ENCODE peak calls at places on chromosomes 16 and 17, in four cellular contexts. Y, X, Q and V are unnamed samples.

GRCh38 chr17:10646393-10646990 is 10.6 kb downstream of the MYH3 start:
- DNase-seq in Y (peak), X (peak), Q (peak), V (no peak)

GRCh38 chr17:74427048-74427762 is 4.7 kb upstream of the GPRC5C start:
- DNase-seq in X (no peak), Y (no peak), Q (peak), V (no peak)

GRCh38 chr16:86245351-86245750 is 265.0 kb upstream of the FOXF1 start:
- DNase-seq in Q (no peak), X (no peak), Y (no peak), V (no peak)

GRCh38 chr17:13597723-13598347 is 3.9 kb downstream of the HS3ST3A1 start:
- DNase-seq in Q (no peak), X (no peak), Y (peak), V (no peak)

GRCh38 chr16:11498683-11499082 is 88.0 kb downstream of the LITAF start:
- DNase-seq in Y (no peak), Q (no peak), X (no peak), V (no peak)

GRCh38 chr17:41511130-41511529 is 5.7 kb upstream of the KRT13 start:
- DNase-seq in Y (no peak), Q (no peak), X (no peak), V (no peak)

GRCh38 chr16:3829631-3830536 is 50.6 kb downstream of the CREBBP start:
- DNase-seq in Y (no peak), Q (no peak), X (no peak), V (no peak)

GRCh38 chr17:60803059-60803458 is 125.4 kb downstream of the BCAS3 start:
- DNase-seq in X (no peak), Y (no peak), Q (no peak), V (no peak)

GRCh38 chr16:76268824-76269223 is 8.4 kb upstream of the CNTNAP4 start:
- DNase-seq in Q (no peak), Y (no peak), X (no peak), V (no peak)

GRCh38 chr16:54938351-54939346 is 8.0 kb downstream of the IRX5 start:
- DNase-seq in X (no peak), Q (no peak), Y (no peak), V (no peak)

GRCh38 chr16:74563828-74564263 is 43.1 kb downstream of the GLG1 start:
- DNase-seq in Q (no peak), Y (no peak), X (peak), V (no peak)

DNA sequence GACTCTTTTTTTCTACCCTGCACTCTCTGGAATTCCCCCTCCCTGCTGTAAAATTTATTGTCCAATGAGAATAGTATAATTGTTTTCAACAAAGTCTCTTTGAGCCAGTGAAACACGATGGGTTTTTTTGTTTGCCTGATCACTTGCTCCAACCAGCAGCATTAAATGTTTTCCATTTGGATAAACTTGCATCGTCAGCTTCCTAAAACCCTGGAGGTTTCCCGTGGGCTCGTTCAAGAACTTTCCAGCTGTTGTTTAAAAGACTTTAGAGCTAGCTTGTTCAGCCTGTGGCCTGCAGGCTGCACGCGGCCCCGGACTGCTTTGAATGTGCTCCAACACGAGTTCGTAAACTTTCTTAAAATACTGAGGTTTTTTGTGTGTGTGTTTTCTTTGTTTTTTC is 14.9 kb downstream of the NAGPA start:
- DNase-seq in Y (peak), X (no peak), Q (peak), V (no peak)
- H3K27ac ChIP-seq in Y (no peak), X (peak), Q (peak), V (no peak)

GRCh38 chr17:82582709-82583108 is 63.2 kb downstream of the FOXK2 start:
- DNase-seq in X (no peak), Q (no peak), Y (no peak), V (no peak)

GRCh38 chr17:82582208-82582607 is 62.7 kb downstream of the FOXK2 start:
- DNase-seq in Q (no peak), X (no peak), Y (no peak), V (no peak)

GRCh38 chr17:82586576-82587233 is 61.5 kb downstream of the WDR45B start:
- DNase-seq in Q (no peak), Y (no peak), X (no peak), V (no peak)

GRCh38 chr17:82587234-82588086 is 60.8 kb downstream of the WDR45B start:
- DNase-seq in Q (no peak), Y (no peak), X (no peak), V (no peak)

GRCh38 chr17:82583720-82584234 is 64.2 kb downstream of the FOXK2 start:
- DNase-seq in X (peak), Y (no peak), Q (no peak), V (no peak)
- H3K27ac ChIP-seq in X (peak), Y (no peak), Q (no peak), V (no peak)

DNA sequence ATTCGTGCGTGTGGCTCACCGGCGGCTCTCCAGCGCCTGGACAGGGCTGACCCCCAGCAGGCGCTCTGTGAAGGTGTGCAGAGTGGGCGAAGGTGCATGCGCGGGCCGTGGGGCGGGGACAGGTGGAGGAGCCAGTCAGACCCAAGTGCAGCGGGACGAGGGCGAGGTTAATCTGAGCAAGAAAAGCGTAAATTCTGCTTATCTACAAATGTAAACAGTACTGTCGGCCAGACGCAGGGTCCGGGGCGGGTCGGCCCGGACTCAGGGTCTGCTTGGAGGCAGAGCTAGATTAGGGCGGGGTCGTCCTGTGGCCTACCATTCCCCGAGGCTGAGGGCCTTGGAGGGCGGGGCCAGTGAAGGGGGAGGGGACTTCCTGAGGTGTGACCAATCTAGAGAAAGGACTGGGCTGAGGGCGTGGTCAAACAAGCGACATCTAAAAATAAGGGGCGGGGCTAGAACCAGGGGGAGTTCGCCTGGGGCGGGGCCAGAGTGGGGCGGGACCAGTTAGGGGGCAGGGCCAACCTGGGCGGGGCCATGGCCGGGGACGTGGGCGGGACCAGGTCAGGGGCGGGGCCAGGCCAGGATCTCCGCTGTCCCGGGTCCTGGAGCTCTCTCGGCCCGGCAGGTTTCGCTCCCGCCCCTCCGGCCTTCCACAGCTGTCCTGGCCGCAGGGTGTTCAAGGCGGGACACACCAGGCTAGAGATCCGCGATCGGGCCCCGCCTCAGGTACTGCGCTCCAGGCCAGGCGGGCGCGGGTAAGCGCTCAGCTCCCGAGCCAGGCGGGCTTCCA is at the start of gene SEC14L5:
- DNase-seq in Y (peak), Q (peak), X (peak), V (peak)
- H3K27ac ChIP-seq in Y (no peak), Q (peak), X (peak), V (peak)

GRCh38 chr16:16014329-16015224 is 65.2 kb downstream of the ABCC1 start:
- DNase-seq in Y (peak), X (no peak), Q (peak), V (no peak)
- H3K27ac ChIP-seq in Y (no peak), X (no peak), Q (no peak), V (no peak)

GRCh38 chr17:47895856-47896671 is at the start of gene SP2:
- DNase-seq in X (peak), Q (peak), Y (peak), V (peak)

GRCh38 chr17:47896672-47897490 is 845 bp downstream of the SP2 start:
- DNase-seq in Q (no peak), Y (no peak), X (no peak), V (no peak)

GRCh38 chr17:47895254-47895855 is 681 bp upstream of the SP2 start:
- DNase-seq in X (peak), Q (no peak), Y (peak), V (no peak)

GRCh38 chr17:47897561-47897960 is 1.5 kb downstream of the SP2 start:
- DNase-seq in Q (no peak), X (no peak), Y (no peak), V (no peak)

DNA sequence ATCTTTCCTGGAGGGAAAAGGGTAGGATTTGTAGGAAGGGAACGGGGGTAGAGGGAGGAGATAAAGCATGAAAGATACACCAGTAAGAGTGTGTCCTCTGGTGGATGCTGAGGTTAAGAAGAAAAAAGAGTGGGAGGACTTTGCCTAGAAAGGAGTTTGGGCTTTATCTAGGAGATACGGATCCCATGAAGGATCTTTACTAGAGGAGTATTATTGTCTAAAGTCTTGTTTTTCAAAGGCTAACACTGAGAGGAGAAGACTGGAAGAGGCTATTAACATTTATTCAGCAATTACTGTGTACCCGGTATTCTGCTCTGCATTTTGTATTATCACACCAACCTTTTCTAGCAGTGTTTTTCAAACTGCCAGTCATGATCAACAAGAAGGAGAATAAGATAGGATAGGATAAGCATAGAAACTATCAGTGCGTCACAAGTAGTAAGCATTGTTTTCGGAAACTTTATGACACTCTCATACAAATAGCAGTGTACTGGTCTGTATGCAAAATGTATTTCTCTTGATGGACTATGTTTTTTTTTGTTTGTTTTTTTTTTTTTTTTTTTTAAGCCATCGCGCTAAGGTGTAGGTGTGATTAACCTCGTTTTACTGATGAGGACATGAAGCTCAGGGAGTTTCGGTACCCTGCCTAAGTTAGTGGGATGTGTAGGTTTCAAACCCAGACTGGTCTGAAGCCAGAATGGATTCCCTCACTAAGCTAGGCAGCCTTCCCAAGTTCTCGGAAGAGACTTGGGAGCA is 1.4 kb upstream of the SP2 start:
- DNase-seq in Q (no peak), Y (no peak), X (no peak), V (no peak)
- H3K27ac ChIP-seq in Q (peak), Y (peak), X (peak), V (peak)

GRCh38 chr17:680554-680953 is 34.1 kb downstream of the VPS53 start:
- DNase-seq in Y (no peak), X (no peak), Q (no peak), V (no peak)

GRCh38 chr17:676965-677364 is 37.7 kb downstream of the VPS53 start:
- DNase-seq in Y (no peak), Q (no peak), X (no peak), V (no peak)

GRCh38 chr17:682150-682549 is 32.5 kb downstream of the VPS53 start:
- DNase-seq in X (no peak), Q (no peak), Y (no peak), V (no peak)

GRCh38 chr17:681738-682137 is 32.9 kb downstream of the VPS53 start:
- DNase-seq in X (no peak), Q (no peak), Y (no peak), V (no peak)

DNA sequence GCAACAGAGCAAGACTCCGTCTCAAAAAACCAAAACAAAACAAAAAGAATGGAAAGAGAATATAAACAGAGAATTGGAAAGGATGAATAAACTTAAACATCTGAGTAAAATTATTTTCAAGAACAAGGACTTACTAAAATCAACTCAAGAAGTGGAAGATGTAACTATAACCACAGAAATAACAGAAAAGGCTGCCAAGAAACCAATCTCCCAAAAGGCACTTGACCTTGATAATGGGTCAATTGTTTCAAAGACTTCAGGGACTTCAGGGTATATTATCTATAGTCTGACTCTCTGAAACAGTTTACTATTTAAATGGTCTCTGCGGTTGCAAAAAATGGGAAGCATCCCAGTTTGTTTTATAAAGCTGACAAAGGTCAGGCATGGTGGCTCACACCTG is 35.1 kb downstream of the VPS53 start:
- DNase-seq in Y (no peak), X (no peak), Q (no peak), V (no peak)
- H3K27ac ChIP-seq in Y (no peak), X (no peak), Q (no peak), V (no peak)

GRCh38 chr17:7839199-7839889 is 5.3 kb downstream of the KDM6B start:
- DNase-seq in Y (no peak), Q (no peak), X (peak), V (no peak)

GRCh38 chr17:7837375-7838290 is 3.6 kb downstream of the KDM6B start:
- DNase-seq in Y (no peak), X (no peak), Q (no peak), V (no peak)

GRCh38 chr17:7839890-7840260 is 5.9 kb downstream of the KDM6B start:
- DNase-seq in Y (no peak), Q (no peak), X (no peak), V (no peak)

GRCh38 chr17:7836596-7837374 is 2.8 kb downstream of the KDM6B start:
- DNase-seq in Y (peak), X (peak), Q (peak), V (no peak)

DNA sequence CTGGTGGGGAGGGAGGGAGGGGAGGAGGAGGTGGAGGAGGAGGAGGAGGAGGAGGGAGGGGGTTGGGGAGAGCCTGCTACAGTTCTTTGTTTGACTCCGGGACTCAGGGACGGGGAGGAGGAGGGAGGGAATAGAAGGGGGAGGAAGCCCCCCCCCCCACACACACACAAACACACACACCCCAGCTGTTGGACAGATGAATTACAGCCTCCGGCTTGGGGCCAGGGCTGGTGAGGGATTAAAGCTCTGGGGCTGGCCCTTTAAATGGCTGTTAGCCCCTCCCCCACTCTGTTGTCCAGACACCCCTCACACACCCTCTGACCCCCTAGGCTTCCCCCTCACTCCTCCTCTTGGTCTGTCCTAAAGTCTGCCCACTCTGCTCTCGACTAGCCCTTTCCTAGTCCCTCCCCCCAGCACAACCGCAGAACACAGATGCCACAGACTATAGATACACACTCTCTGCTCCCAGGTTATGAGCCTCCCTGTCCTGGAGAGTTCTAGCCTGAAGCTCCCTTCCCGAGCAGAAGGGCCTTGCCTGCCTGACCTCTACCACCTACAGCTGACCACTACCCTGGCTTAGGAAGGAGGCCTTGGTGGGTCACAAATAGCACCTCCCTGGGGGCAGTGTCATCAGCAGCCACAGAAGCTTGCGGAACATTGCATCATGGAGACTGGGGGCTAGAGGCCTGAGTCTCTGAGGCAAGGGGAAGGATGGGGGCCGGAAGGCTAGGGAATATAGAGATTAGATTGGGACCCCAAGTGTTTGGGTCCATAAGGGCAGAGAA is 4.5 kb downstream of the KDM6B start:
- DNase-seq in Q (peak), X (peak), Y (peak), V (no peak)
- H3K27ac ChIP-seq in Q (peak), X (peak), Y (peak), V (peak)

DNA sequence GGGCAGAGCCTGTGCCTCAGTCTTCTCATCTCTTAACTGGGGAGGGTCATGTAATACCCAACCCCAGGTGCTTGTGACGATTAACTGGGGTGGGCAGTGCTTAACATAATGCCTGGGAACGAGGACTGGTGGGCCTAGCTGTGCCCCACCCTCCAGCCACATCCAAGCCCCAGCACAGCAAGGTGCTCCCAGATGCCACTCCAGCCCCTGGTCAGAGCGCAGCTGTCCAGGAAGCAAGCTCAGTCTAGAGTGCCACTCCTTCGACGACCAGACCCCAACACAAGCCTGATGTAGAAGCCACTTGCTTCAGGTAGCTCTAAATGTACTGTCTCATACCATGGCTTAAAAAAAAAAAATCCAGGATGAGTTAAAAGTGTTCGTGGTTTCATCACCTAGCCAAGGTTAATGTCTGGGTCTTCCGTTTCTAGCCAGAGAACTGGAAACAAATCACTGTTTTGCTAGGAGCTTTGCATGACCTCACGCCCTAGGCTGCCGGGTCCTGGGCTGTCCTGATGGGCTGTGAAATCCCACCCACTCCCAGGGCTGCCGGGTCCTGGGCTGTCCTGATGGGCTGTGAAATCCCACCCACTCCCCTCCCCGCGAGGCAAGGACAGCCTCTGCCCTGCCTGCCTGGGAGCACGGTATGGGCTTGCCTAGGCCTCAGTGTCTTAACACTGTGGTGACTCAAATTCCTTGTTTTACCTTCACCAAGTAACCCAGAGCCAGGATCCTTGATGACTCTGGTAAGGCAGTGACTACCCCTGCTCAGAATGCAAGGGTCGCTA is 7.7 kb downstream of the MIEF2 start:
- DNase-seq in Q (no peak), Y (no peak), X (no peak), V (no peak)
- H3K27ac ChIP-seq in Q (no peak), Y (no peak), X (no peak), V (peak)

GRCh38 chr17:28843810-28844137 is 1.2 kb upstream of the FAM222B start:
- DNase-seq in X (no peak), Y (no peak), Q (peak), V (no peak)

GRCh38 chr17:28839221-28839620 is 3.4 kb downstream of the FAM222B start:
- DNase-seq in X (no peak), Q (no peak), Y (no peak), V (no peak)

GRCh38 chr17:28846231-28846630 is 3.6 kb upstream of the FAM222B start:
- DNase-seq in Q (no peak), Y (no peak), X (no peak), V (no peak)

GRCh38 chr17:28842282-28843012 is at the start of gene FAM222B:
- DNase-seq in Y (peak), X (peak), Q (peak), V (no peak)

DNA sequence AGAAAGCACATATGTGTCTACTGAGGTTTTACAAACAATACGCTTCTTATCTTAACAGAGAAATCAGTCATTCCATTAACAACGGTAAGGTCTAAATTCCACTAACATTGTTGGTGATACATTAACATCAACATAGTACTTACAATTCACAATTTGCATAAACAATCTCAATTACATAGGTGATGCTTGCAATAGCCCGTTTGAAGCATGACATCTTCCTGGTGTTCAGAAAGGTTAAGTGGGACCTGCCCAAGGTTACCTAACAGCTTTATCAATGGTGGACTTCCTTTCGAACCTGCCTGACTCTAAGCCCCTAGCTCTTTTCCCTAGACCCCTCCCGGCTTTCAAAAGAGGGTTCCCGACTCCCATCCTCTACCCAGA is 699 bp downstream of the FAM222B start:
- DNase-seq in X (no peak), Q (no peak), Y (no peak), V (no peak)
- H3K27ac ChIP-seq in X (peak), Q (no peak), Y (no peak), V (peak)

GRCh38 chr17:80499961-80500665 is 23.7 kb upstream of the NPTX1 start:
- DNase-seq in Y (peak), X (no peak), Q (no peak), V (no peak)

GRCh38 chr17:80497726-80498241 is 21.4 kb upstream of the NPTX1 start:
- DNase-seq in X (no peak), Y (no peak), Q (no peak), V (no peak)

GRCh38 chr17:80499536-80499935 is 23.1 kb upstream of the NPTX1 start:
- DNase-seq in X (no peak), Y (no peak), Q (no peak), V (no peak)

GRCh38 chr17:80498920-80499410 is 22.6 kb upstream of the NPTX1 start:
- DNase-seq in Q (no peak), X (no peak), Y (no peak), V (no peak)

GRCh38 chr17:80498242-80498919 is 22.0 kb upstream of the NPTX1 start:
- DNase-seq in X (no peak), Q (peak), Y (peak), V (no peak)
- H3K27ac ChIP-seq in X (no peak), Q (no peak), Y (no peak), V (no peak)